ENCODE peak calls at places on chromosomes 1 and 21, in seven cellular contexts. Y is pancreas, N is PC-3, Q is heart right ventricle, Z is keratinocyte, L is cardiac muscle cell, J is ovary. W is an unnamed sample. For H3K36me3, the result is how much of the 10 kb centered on the place peaks cover.

GRCh38 chr1:94543003-94543402 is 1.4 kb upstream of the F3 start:
- DNase-seq in L (peak), N (peak), Z (no peak), Q (no peak), J (no peak), Y (no peak), W (no peak)

GRCh38 chr1:67052741-67053534 is 1.0 kb downstream of the SLC35D1 start:
- DNase-seq in L (peak), N (peak), Q (peak), J (no peak), Y (peak), Z (peak), W (peak)

GRCh38 chr1:62625415-62625814 is 28.1 kb downstream of the ANGPTL3 start:
- DNase-seq in Q (no peak), Z (no peak), L (no peak), J (no peak), Y (no peak), N (no peak), W (no peak)

GRCh38 chr21:46634966-46635323 is 529 bp upstream of the PRMT2 start:
- DNase-seq in Q (no peak), L (peak), Z (no peak), Y (no peak), J (no peak), N (peak), W (no peak)

GRCh38 chr1:56375184-56375837 is 204.1 kb downstream of the PLPP3 start:
- DNase-seq in L (no peak), Q (no peak), Y (no peak), J (no peak), Z (no peak), N (peak), W (no peak)

GRCh38 chr1:247293047-247293446 is 37.2 kb downstream of the VN1R5 start:
- DNase-seq in Q (no peak), J (no peak), N (no peak), L (peak), Y (no peak), Z (no peak), W (no peak)

GRCh38 chr21:18373631-18374030 is 30.0 kb downstream of the TMPRSS15 start:
- DNase-seq in Z (no peak), J (no peak), N (peak), L (no peak), Y (no peak), Q (no peak), W (no peak)

GRCh38 chr1:234962340-234962989 is 166.2 kb downstream of the TOMM20 start:
- DNase-seq in Y (no peak), N (peak), Q (no peak), J (no peak), Z (no peak), L (peak), W (no peak)

GRCh38 chr1:30712583-30712982 is 10.8 kb downstream of the MATN1 start:
- DNase-seq in L (no peak), Z (no peak), N (no peak), Y (no peak), Q (no peak), J (no peak), W (no peak)

GRCh38 chr1:9590201-9590600 is 1.5 kb downstream of the TMEM201 start:
- DNase-seq in Z (no peak), N (no peak), L (no peak), J (no peak), Q (no peak), Y (no peak), W (no peak)

GRCh38 chr1:29176567-29176966 is 5.1 kb downstream of the SRSF4 start:
- DNase-seq in J (no peak), N (no peak), Q (no peak), L (no peak), Z (no peak), Y (no peak), W (no peak)

GRCh38 chr1:22326931-22327330 is 124.7 kb upstream of the ZBTB40 start:
- DNase-seq in L (no peak), Z (no peak), J (no peak), N (no peak), Y (no peak), Q (no peak), W (no peak)

GRCh38 chr1:100360790-100361232 is 8.5 kb downstream of the CDC14A start:
- DNase-seq in N (no peak), Y (no peak), Q (peak), L (peak), Z (no peak), J (peak), W (peak)

GRCh38 chr1:116804736-116805135 is 50.5 kb downstream of the CD2 start:
- DNase-seq in Y (no peak), N (no peak), L (no peak), J (no peak), Q (no peak), Z (no peak), W (no peak)

GRCh38 chr1:41381691-41382530 is 20.7 kb downstream of the FOXO6 start:
- DNase-seq in L (peak), Z (no peak), Y (no peak), Q (peak), J (peak), N (peak), W (peak)

GRCh38 chr1:19811206-19811851 is 3.8 kb downstream of the RNF186 start:
- DNase-seq in Z (no peak), N (peak), J (no peak), Q (peak), L (peak), Y (peak), W (peak)

GRCh38 chr1:72229893-72230292 is 52.4 kb downstream of the NEGR1 start:
- DNase-seq in Y (no peak), L (peak), Z (no peak), Q (no peak), J (no peak), N (peak), W (no peak)

GRCh38 chr1:22880174-22880601 is 92.5 kb downstream of the LACTBL1 start:
- DNase-seq in J (no peak), Y (no peak), L (peak), Z (no peak), Q (no peak), N (peak), W (no peak)

GRCh38 chr1:17569200-17570139 is 30.0 kb downstream of the ARHGEF10L start:
- DNase-seq in Y (peak), L (peak), Q (peak), N (peak), Z (no peak), J (peak), W (peak)

GRCh38 chr1:217373761-217374701 is 256.9 kb downstream of the GPATCH2 start:
- DNase-seq in N (no peak), L (no peak), J (no peak), Y (no peak), Z (no peak), Q (no peak), W (no peak)

GRCh38 chr1:200968469-200969410 is 54.8 kb downstream of the KIF21B start:
- DNase-seq in Q (no peak), L (no peak), Z (no peak), N (peak), J (no peak), Y (no peak), W (no peak)

GRCh38 chr1:172417552-172417951 is 2.9 kb upstream of the C1orf105 start:
- DNase-seq in N (peak), Q (no peak), J (no peak), Z (no peak), L (no peak), Y (no peak), W (no peak)

GRCh38 chr1:173190101-173190895 is 16.8 kb downstream of the TNFSF4 start:
- DNase-seq in J (peak), L (peak), Z (peak), N (peak), Y (peak), Q (peak), W (peak)

GRCh38 chr1:66140072-66140471 is 347.4 kb downstream of the PDE4B start:
- DNase-seq in N (peak), Z (no peak), J (no peak), Y (no peak), Q (no peak), L (no peak), W (no peak)

GRCh38 chr1:162541619-162542141 is 19.8 kb upstream of the UAP1 start:
- DNase-seq in Q (no peak), J (no peak), L (peak), N (peak), Y (no peak), Z (peak), W (no peak)

GRCh38 chr1:54460861-54461382 is 54.7 kb upstream of the SSBP3 start:
- DNase-seq in J (no peak), Y (no peak), Z (no peak), L (no peak), Q (no peak), N (no peak), W (no peak)

GRCh38 chr1:17276568-17276967 is 27.7 kb downstream of the PADI3 start:
- DNase-seq in Q (no peak), N (peak), J (no peak), Y (no peak), L (peak), Z (peak), W (no peak)

GRCh38 chr1:13731897-13732296 is 31.9 kb downstream of the PRDM2 start:
- DNase-seq in N (no peak), Z (no peak), L (no peak), J (no peak), Y (no peak), Q (no peak), W (no peak)

GRCh38 chr1:150233359-150234308 is 2.3 kb downstream of the ANP32E start:
- DNase-seq in L (peak), Y (no peak), Q (no peak), J (peak), N (peak), Z (no peak), W (peak)

GRCh38 chr1:182092336-182092735 is 30.8 kb upstream of the ZNF648 start:
- DNase-seq in Q (no peak), L (peak), N (no peak), Z (no peak), J (no peak), Y (no peak), W (no peak)

GRCh38 chr1:22884806-22885559 is 87.7 kb downstream of the LACTBL1 start:
- DNase-seq in Z (no peak), J (no peak), N (no peak), Y (no peak), L (no peak), Q (no peak), W (no peak)

GRCh38 chr1:59315529-59316433 is 18.9 kb downstream of the FGGY start:
- DNase-seq in L (no peak), Y (no peak), Z (no peak), Q (no peak), N (no peak), J (no peak), W (no peak)

GRCh38 chr1:71088645-71089287 is 7.9 kb upstream of the ZRANB2 start:
- DNase-seq in J (no peak), L (no peak), N (peak), Q (no peak), Y (no peak), Z (no peak), W (no peak)

GRCh38 chr1:183027031-183027430 is 3.8 kb downstream of the LAMC1 start:
- DNase-seq in Y (no peak), Z (no peak), J (no peak), L (no peak), Q (no peak), N (no peak), W (no peak)

GRCh38 chr1:179366093-179366800 is 476 bp downstream of the AXDND1 start:
- DNase-seq in J (no peak), N (no peak), L (peak), Y (no peak), Z (no peak), Q (no peak), W (no peak)

GRCh38 chr1:179369751-179370341 is 4.1 kb downstream of the AXDND1 start:
- DNase-seq in Q (no peak), N (peak), Z (peak), L (peak), Y (no peak), J (no peak), W (no peak)

GRCh38 chr1:179365342-179366092 is at the start of gene AXDND1:
- DNase-seq in Z (peak), N (peak), Y (peak), Q (peak), J (peak), L (peak), W (peak)
- TF ChIP-seq CTCF in Z (peak), N (peak), Y (no peak), Q (no peak), J (no peak), L (no peak), W (peak)

GRCh38 chr21:26836546-26836945 is 8.7 kb downstream of the ADAMTS1 start:
- DNase-seq in Q (no peak), Y (no peak), N (no peak), L (peak), J (peak), Z (no peak), W (no peak)
- H3K36me3 ChIP-seq in Q (half or more), Y (under half), N (under half), L (half or more), J (under half), Z (under half), W (under half)

DNA sequence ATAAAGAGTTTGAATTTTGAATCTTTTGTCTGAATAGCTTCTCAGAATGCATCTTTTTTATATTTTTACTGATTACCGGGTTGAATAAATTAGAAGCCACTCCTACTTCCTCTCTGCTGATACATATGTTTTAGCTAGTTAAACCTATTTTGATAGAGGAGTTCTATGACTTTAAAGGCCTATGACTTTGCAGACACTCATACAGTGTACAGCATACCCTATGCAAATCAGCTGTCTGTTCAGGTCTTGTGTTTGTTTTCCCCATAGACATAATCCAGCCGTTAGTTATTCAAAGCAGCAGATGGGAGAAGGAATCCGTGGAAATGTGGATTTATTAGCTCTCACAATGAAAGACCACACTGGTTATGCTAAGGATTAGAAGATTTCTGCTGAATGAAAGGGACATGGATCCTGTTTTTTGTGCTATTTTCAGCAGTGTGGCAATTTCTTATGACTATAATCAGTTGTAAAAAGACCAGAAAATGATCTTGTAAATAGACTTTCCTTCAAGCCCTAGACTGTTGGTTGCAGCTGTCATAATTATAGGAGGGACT is 59.8 kb downstream of the MAST2 start:
- DNase-seq in Y (no peak), Q (no peak), L (no peak), N (no peak), Z (no peak), J (no peak), W (no peak)
- H3K27ac ChIP-seq in Y (no peak), Q (no peak), L (no peak), N (no peak), Z (no peak), J (no peak), W (peak)

GRCh38 chr1:245591346-245592082 is 436.7 kb downstream of the KIF26B start:
- DNase-seq in Y (no peak), N (no peak), Z (no peak), J (no peak), Q (no peak), L (no peak), W (no peak)

GRCh38 chr1:245590726-245591125 is 435.9 kb downstream of the KIF26B start:
- DNase-seq in N (no peak), Q (no peak), L (no peak), J (no peak), Z (no peak), Y (no peak), W (no peak)

GRCh38 chr1:245589221-245589620 is 434.4 kb downstream of the KIF26B start:
- DNase-seq in Z (no peak), L (no peak), J (no peak), Q (no peak), Y (no peak), N (no peak), W (no peak)

GRCh38 chr1:245589827-245590421 is 435.1 kb downstream of the KIF26B start:
- DNase-seq in Y (no peak), J (no peak), L (no peak), Q (no peak), N (no peak), Z (no peak), W (no peak)

GRCh38 chr1:245592083-245592460 is 437.3 kb downstream of the KIF26B start:
- DNase-seq in L (no peak), J (no peak), N (no peak), Q (no peak), Z (no peak), Y (no peak), W (no peak)
- TF ChIP-seq CTCF in L (no peak), J (no peak), N (no peak), Q (no peak), Z (no peak), Y (no peak), W (no peak)

GRCh38 chr21:31670065-31670464 is 10.6 kb downstream of the SOD1 start:
- DNase-seq in Y (no peak), Z (no peak), N (no peak), J (no peak), L (no peak), Q (no peak), W (no peak)
- H3K36me3 ChIP-seq in Y (under half), Z (under half), N (under half), J (under half), L (under half), Q (half or more), W (under half)

DNA sequence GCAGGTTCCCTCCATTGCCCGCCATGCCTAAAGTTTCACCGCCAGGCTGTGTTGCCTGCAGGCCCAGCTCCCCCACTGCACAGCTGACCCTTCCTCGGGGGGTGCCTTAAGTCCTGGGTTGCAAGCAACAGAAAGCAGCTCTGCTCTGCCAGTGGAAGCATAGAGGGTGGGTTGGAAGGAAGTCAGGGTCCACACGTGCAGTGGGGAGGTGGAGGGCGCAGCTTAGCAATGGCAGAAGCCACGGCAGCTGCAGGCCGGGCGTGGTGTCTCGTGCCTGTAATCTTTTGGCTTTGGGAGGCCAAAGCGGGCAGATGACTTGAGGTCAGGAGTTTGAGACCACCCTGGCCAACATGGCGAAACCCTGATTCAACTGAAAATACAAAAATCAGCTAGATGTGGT is 106.3 kb upstream of the TMEM51 start:
- DNase-seq in Y (no peak), J (no peak), Z (no peak), N (no peak), Q (no peak), L (no peak), W (no peak)
- H3K27ac ChIP-seq in Y (no peak), J (no peak), Z (no peak), N (no peak), Q (no peak), L (no peak), W (no peak)

DNA sequence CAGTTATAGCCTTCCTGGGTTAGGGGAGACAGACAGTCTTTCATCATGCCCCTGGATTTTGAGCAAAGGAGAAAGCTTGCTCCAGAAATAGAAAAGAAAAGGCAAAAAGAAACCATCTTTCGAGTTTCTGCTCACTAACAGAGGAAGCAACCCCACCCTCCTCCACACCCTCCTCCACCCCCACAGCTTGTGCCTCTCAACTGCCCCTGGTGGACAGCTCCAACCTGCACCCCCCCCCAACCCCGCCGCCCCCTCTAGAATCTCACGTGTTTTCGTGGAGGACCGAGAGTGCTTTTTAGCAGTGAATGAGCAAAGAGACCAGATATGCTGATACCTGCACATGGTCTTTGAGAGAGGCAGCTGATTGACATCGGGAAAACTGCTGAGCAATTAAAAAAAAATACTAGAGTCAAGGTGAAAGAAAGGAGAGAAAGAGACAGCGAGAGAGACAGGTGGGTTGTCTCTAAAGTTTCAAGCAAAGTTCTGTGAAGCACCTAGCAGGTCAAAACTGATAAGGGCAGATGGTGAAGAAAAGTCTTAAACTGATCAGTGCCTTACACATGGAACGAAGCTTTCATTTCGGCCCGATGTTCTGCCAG is 358.3 kb downstream of the KIF26B start:
- DNase-seq in L (peak), J (peak), Q (no peak), N (no peak), Y (no peak), Z (no peak), W (no peak)
- TF ChIP-seq CTCF in L (peak), J (no peak), Q (no peak), N (no peak), Y (no peak), Z (no peak), W (no peak)

GRCh38 chr1:1755426-1755825 is 22.8 kb downstream of the NADK start:
- DNase-seq in Y (no peak), Z (no peak), J (no peak), N (no peak), Q (no peak), L (no peak), W (no peak)
- H3K36me3 ChIP-seq in Y (under half), Z (under half), J (under half), N (half or more), Q (half or more), L (under half), W (half or more)

DNA sequence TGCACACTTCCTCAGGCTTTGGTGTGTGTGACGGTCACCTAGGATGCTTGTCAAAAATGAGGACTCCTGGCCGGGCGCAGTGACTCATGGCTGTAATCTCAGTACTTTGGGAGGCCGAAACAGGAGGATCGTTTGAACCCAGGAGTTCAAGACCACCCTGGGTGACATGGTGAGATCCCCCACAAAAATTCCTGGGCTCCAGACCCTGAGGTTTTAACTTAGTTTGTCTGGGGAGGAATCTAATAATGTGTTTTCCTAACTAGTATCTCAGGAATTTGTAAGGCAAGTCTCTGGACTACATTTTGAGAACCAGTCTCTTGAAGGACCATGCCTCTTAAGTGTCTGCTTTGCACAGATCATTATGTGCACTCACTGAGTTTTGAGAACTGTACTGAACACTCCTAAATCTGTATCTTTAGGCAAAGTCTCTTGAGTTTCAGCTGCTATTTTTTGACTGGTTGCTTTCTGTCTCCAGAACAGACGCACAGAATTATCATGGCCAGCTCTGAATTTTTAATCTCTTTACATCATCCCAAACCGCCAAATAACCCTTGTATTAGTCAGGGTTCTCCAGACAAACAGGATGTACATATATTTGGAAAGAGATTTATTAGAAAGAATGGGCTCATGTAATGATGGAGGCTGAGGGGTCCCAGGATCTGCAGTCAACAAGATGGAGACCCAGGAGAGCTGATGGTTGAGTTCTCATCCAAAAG is 45.5 kb upstream of the VANGL1 start:
- DNase-seq in N (peak), J (no peak), L (peak), Q (no peak), Y (no peak), Z (no peak), W (no peak)
- H3K27ac ChIP-seq in N (peak), J (no peak), L (no peak), Q (no peak), Y (no peak), Z (no peak), W (no peak)